ENCODE peak calls at places on chromosome 13, in five cellular contexts. E, J, D, H and Y are unnamed samples.

GRCh38 chr13:31441804-31442487 is 242.2 kb downstream of the B3GLCT start:
- DNase-seq in E (no peak), J (no peak), D (no peak), H (no peak), Y (no peak)

GRCh38 chr13:71864094-71864980 is 2.7 kb downstream of the DACH1 start:
- DNase-seq in E (peak), J (no peak), D (no peak), H (peak), Y (no peak)

GRCh38 chr13:113855931-113856715 is 7.8 kb downstream of the GAS6 start:
- DNase-seq in E (peak), J (no peak), D (no peak), H (no peak), Y (no peak)

GRCh38 chr13:106246817-106247216 is 288.6 kb downstream of the EFNB2 start:
- DNase-seq in E (no peak), J (no peak), D (no peak), H (no peak), Y (no peak)

GRCh38 chr13:49082653-49083536 is 107.2 kb downstream of the FNDC3A start:
- DNase-seq in E (no peak), J (peak), D (no peak), H (no peak), Y (no peak)

GRCh38 chr13:94362411-94362909 is 117.0 kb downstream of the DCT start:
- DNase-seq in E (peak), J (peak), D (peak), H (peak), Y (peak)

GRCh38 chr13:29522044-29522685 is 73.3 kb downstream of the SLC7A1 start:
- DNase-seq in E (no peak), J (peak), D (no peak), H (no peak), Y (peak)

GRCh38 chr13:99932912-99933311 is 38.7 kb downstream of the ZIC5 start:
- DNase-seq in E (no peak), J (no peak), D (no peak), H (no peak), Y (no peak)

GRCh38 chr13:105530468-105530867 is 1005.0 kb downstream of the EFNB2 start:
- DNase-seq in E (no peak), J (no peak), D (no peak), H (no peak), Y (no peak)